ENCODE peak calls at places on chromosomes 16 and 17, in four cellular contexts. D is NT2/D1, H is neuronal stem cell, S is neural progenitor cell. E is an unnamed sample.

GRCh38 chr16:10834130-10834529 is 15.5 kb upstream of the TVP23A start:
- DNase-seq in D (no peak), H (no peak), S (no peak), E (no peak)

GRCh38 chr17:77782611-77783010 is 175.9 kb upstream of the TNRC6C start:
- DNase-seq in D (no peak), H (no peak), S (no peak), E (no peak)

GRCh38 chr16:54657058-54657708 is 273.5 kb upstream of the IRX5 start:
- DNase-seq in D (no peak), H (no peak), S (no peak), E (no peak)

GRCh38 chr17:57861000-57861736 is 11.3 kb upstream of the MRPS23 start:
- DNase-seq in D (no peak), H (no peak), S (peak; percentile 41), E (no peak)

GRCh38 chr17:34542700-34543336 is 36.6 kb upstream of the TMEM132E start:
- DNase-seq in D (no peak), H (peak; percentile 64), S (peak; percentile 44), E (peak; percentile 74)

GRCh38 chr16:61871837-61872777 is 164.1 kb downstream of the CDH8 start:
- DNase-seq in D (peak; percentile 42), H (no peak), S (peak; percentile 7), E (no peak)

GRCh38 chr16:84751947-84752346 is 52.1 kb downstream of the USP10 start:
- DNase-seq in D (no peak), H (no peak), S (no peak), E (no peak)

GRCh38 chr17:49436174-49436573 is 21.5 kb upstream of the PHB1 start:
- DNase-seq in D (no peak), H (no peak), S (no peak), E (no peak)

GRCh38 chr17:53191878-53192277 is 630.8 kb upstream of the KIF2B start:
- DNase-seq in D (no peak), H (no peak), S (no peak), E (peak; percentile 60)

GRCh38 chr17:63276821-63277220 is 169.3 kb downstream of the CYB561 start:
- DNase-seq in D (no peak), H (no peak), S (no peak), E (no peak)

GRCh38 chr17:31390748-31391495 is 553 bp upstream of the RAB11FIP4 start:
- DNase-seq in D (no peak), H (no peak), S (peak; percentile 37), E (no peak)

GRCh38 chr16:19005561-19006445 is 22.1 kb downstream of the TMC7 start:
- DNase-seq in D (no peak), H (no peak), S (peak; percentile 57), E (no peak)

GRCh38 chr17:33964344-33964979 is 290.6 kb upstream of the CCL2 start:
- DNase-seq in D (no peak), H (no peak), S (no peak), E (peak; percentile 77)

DNA sequence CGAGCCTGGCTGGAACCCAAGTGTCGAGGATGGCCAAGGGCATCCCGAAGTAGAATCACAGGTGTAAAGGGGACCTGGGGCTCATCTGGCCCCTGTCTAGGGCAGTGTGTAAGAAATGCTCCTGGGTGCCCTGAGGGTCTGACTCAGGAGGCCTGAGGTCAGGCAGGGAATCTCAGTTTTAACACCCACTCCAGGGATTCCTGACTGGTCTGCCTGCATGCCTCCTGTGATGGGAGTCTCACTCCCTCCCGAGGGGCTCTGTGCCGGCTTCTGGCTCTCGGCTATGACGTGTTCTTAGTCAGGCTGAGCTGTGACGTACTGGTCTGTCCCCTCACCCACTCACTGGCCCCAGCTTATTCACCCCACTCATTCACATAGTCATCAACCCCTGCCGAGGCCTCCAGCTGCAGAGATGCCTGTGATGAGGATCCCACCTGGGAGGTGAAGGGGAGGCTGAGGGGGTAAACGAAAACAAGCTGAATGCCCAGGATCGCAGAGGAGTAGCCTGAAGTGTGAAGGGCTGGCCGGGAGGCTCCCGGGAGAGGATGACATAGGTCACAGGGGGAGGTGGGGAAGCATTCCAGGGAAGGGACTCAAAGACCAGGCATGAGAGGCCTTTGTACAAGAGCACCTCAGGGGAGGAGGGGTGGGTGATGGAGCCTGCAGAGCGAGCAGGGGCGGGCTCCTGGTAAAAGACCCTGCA is 23.7 kb downstream of the FAM83G start:
- DNase-seq in D (no peak), H (no peak), S (peak; percentile 47), E (no peak)
- H3K9ac ChIP-seq in D (peak overlapping the region; percentile 8), H (no peak overlapping the region), S (no peak overlapping the region), E (no peak overlapping the region)

GRCh38 chr16:27851586-27851985 is 211.9 kb downstream of the GSG1L start:
- DNase-seq in D (no peak), H (no peak), S (no peak), E (no peak)

GRCh38 chr16:27853101-27853500 is 210.4 kb downstream of the GSG1L start:
- DNase-seq in D (no peak), H (no peak), S (no peak), E (peak; percentile 63)

GRCh38 chr16:27852116-27852515 is 211.4 kb downstream of the GSG1L start:
- DNase-seq in D (no peak), H (no peak), S (no peak), E (no peak)

GRCh38 chr16:27852681-27853080 is 210.8 kb downstream of the GSG1L start:
- DNase-seq in D (no peak), H (no peak), S (no peak), E (no peak)

DNA sequence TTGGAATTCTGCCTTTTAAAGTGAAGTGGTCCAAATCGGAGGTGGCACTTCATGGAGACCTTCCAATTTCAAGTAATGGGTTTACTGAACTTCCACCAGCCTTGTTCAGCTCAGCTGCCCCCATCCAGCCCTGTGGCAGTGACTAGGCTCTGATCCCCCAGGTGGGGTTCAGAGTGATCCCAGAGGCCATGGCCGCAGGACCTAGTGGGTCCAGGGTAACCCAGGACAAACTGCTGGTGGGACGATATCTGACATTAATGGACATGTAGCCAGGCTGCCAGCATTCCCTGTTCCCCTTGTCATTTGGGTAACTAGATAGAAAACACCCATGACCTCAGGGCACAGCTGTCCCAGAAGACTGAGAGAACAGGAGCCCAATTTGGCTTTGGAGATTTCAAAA is 209.9 kb downstream of the GSG1L start:
- DNase-seq in D (no peak), H (no peak), S (no peak), E (no peak)
- H3K9ac ChIP-seq in D (no peak overlapping the region), H (no peak overlapping the region), S (no peak overlapping the region), E (no peak overlapping the region)

GRCh38 chr16:28534542-28535373 is 4.0 kb downstream of the NUPR1 start:
- DNase-seq in D (no peak), H (no peak), S (no peak), E (peak; percentile 34)

GRCh38 chr16:28538733-28539596 is at the start of gene NUPR1:
- DNase-seq in D (no peak), H (no peak), S (no peak), E (peak; percentile 29)

GRCh38 chr16:28537076-28537475 is 1.7 kb downstream of the NUPR1 start:
- DNase-seq in D (no peak), H (no peak), S (no peak), E (peak; percentile 12)

GRCh38 chr16:28543072-28543471 is 4.3 kb upstream of the NUPR1 start:
- DNase-seq in D (no peak), H (no peak), S (no peak), E (peak; percentile 55)

DNA sequence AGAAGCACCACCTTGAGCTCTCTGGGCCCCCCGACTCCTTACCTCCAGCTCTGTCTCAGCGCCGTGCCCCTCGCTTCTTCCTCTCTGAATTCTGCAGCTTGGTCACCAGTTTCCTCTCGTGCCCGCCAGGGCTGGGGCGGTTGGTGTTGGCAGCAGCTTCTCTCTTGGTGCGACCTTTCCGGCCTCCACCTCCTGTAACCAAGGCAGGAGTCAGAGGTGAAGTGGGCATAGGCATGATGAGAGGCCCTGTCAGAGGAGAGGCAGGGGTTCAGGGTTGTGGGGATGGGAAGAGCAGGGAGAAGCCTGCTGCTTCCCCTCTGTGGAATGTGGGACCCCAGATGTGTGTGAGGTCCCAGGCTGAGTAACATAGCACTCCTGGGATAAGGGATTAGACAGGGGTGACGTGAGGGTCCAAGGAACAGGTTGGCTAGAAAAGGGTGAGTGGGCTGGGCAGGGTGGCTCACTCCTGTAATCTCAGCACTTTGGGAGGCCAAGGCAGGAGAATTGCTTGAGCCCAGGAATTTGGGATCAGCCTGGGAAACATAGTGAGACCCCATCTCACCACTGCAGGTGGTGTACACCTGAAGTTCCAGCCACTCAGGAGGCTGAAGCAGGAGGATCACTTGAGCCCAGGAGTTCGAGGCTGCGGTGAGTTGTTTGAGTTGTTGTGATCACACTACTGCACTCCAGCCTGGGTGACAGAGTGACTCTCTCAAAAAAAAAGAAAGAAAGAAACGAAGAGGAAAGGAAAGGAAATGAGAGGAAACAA is 626 bp downstream of the NUPR1 start:
- DNase-seq in D (no peak), H (no peak), S (no peak), E (peak; percentile 31)
- H3K9ac ChIP-seq in D (no peak overlapping the region), H (peak overlapping the region; percentile 4), S (no peak overlapping the region), E (no peak overlapping the region)

DNA sequence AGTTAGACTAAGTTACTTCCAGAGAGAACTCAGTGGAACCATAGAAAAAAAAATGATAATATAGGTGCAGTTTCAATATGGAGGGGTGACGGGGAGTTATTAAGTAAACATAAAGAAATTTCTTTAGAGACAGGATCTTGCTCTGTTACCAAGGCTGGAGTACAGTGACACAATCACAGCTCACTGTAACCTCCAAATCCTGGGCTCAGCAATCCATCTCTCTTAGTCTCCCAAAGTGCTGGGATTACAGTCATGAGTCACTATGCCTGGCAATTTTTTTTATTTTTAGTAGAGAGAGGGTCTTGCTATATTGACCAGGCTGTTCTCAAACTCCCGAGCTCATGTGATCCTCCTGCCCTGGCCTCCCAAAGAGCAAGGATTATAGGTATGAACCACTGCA is 48.8 kb downstream of the NLRC5 start:
- DNase-seq in D (no peak), H (no peak), S (no peak), E (no peak)
- H3K9ac ChIP-seq in D (no peak overlapping the region), H (no peak overlapping the region), S (no peak overlapping the region), E (peak overlapping the region; percentile 91)